ENCODE peak calls at places on chromosomes 3 and 15, in four cellular contexts. Q, U, I and L are unnamed samples.

GRCh38 chr15:59223736-59224135 is 17.1 kb downstream of the LDHAL6B start:
- DNase-seq in I (no peak), Q (no peak), U (no peak), L (no peak)

GRCh38 chr3:160869825-160870224 is 113.8 kb downstream of the PPM1L start:
- DNase-seq in U (peak; percentile 9), Q (no peak), I (peak; percentile 61), L (no peak)

GRCh38 chr3:32403663-32404062 is 12.0 kb downstream of the CMTM7 start:
- DNase-seq in I (no peak), U (no peak), Q (no peak), L (no peak)

GRCh38 chr3:53150247-53151085 is 10.5 kb upstream of the PRKCD start:
- DNase-seq in I (peak; percentile 88), Q (no peak), U (peak; percentile 31), L (no peak)

GRCh38 chr3:172288625-172289024 is 159.6 kb downstream of the GHSR start:
- DNase-seq in Q (no peak), U (no peak), I (no peak), L (no peak)

GRCh38 chr3:64097920-64098319 is 74.6 kb upstream of the PSMD6 start:
- DNase-seq in I (no peak), U (no peak), Q (no peak), L (no peak)

GRCh38 chr3:13648744-13649096 is 99.8 kb downstream of the FBLN2 start:
- DNase-seq in Q (no peak), U (no peak), I (no peak), L (no peak)

GRCh38 chr3:8020459-8020858 is 481.2 kb upstream of the LMCD1 start:
- DNase-seq in Q (no peak), I (no peak), U (no peak), L (no peak)

GRCh38 chr3:42547401-42547945 is 34.3 kb downstream of the SEC22C start:
- DNase-seq in I (peak; percentile 54), U (peak; percentile 67), Q (peak; percentile 78), L (no peak)

GRCh38 chr3:56862352-56863062 is 60.8 kb upstream of the ARHGEF3 start:
- DNase-seq in Q (no peak), U (peak; percentile 77), I (peak; percentile 35), L (peak; percentile 9)

GRCh38 chr3:197297020-197297419 is 1.4 kb downstream of the DLG1 start:
- DNase-seq in I (no peak), U (no peak), Q (no peak), L (no peak)

GRCh38 chr3:58640700-58641372 is 25.7 kb downstream of the FAM3D start:
- DNase-seq in Q (no peak), I (peak; percentile 80), U (peak; percentile 77), L (no peak)

GRCh38 chr15:68833734-68834334 is 13.1 kb upstream of the ANP32A start:
- DNase-seq in Q (no peak), I (no peak), U (no peak), L (no peak)

GRCh38 chr3:169215953-169216352 is 447.6 kb downstream of the MECOM start:
- DNase-seq in U (peak; percentile 44), Q (no peak), I (no peak), L (no peak)

GRCh38 chr3:169215461-169215860 is 448.1 kb downstream of the MECOM start:
- DNase-seq in I (no peak), U (no peak), Q (no peak), L (no peak)

DNA sequence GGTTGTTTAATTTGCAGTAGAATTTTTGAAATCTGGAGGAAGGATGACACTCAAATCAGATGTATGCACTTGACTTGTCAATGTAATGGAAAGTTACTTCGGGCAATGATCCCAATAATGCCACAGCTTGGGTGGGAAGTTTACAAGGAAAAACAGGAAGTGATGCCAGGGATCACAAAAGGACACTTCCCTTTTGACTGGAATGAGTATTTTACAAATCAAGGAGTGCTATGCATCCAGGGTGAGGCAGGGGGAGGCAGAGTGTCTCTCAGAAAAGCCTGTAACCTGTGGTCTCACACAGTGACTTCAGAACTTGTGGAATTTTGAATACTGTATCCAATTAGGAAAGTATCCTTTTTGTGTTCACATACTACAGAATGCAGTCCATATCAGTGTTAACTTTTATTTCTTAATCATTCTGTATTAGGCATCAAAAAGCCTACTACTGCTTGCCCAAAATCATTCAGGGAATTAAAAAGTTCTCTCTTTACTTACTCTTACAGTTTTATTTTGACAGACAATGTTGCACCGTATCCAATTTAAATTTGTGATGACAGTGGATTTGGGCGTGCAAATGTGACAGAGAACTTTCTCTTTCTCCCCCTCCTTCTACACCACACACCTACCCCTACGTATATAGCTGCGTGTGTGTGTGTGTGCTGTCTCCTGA is 445.1 kb downstream of the MECOM start:
- DNase-seq in U (peak; percentile 91), Q (peak; percentile 75), I (peak; percentile 9), L (no peak)
- TF ChIP-seq CTCF in U (peak; percentile 99), Q (peak; percentile 22), I (peak; percentile 36), L (no peak)

GRCh38 chr15:55990986-55991385 is 2.4 kb downstream of the NEDD4 start:
- DNase-seq in U (peak; percentile 14), Q (no peak), I (no peak), L (no peak)
- TF ChIP-seq CTCF in U (no peak), Q (no peak), I (no peak), L (no peak)

DNA sequence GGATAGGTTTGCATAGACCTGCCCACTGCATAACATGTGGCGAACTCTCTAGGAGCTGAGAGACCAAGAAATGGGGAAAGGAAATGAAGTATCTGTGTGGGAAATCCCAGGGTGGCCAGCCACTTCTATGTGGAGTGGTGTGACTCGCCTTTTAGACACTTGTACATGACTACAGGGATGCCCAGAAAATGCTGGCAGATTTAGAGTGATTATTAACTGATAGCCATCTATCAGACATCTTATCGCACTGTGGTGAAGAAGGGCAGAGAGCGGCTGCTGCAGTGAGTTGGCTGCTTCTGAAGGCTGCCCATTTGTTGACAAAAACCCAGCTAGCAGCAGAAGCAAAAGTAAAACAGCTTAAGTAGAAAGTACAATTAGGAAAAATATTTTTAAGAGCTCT is 18.1 kb upstream of the STAC start:
- DNase-seq in Q (no peak), U (no peak), I (peak; percentile 24), L (no peak)
- TF ChIP-seq CTCF in Q (no peak), U (no peak), I (no peak), L (no peak)

GRCh38 chr3:129023909-129024308 is 22.8 kb downstream of the EFCC1 start:
- DNase-seq in Q (no peak), U (peak; percentile 28), I (no peak), L (no peak)
- TF ChIP-seq CTCF in Q (no peak), U (peak; percentile 16), I (no peak), L (no peak)

GRCh38 chr3:9214185-9214584 is 35.3 kb downstream of the SRGAP3 start:
- DNase-seq in Q (no peak), I (peak; percentile 26), U (no peak), L (no peak)
- TF ChIP-seq CTCF in Q (no peak), I (no peak), U (no peak), L (no peak)

GRCh38 chr3:51718547-51719412 is 11.9 kb downstream of the GRM2 start:
- DNase-seq in Q (no peak), I (peak; percentile 58), U (peak; percentile 55), L (no peak)
- TF ChIP-seq CTCF in Q (peak; percentile 21), I (peak; percentile 73), U (peak; percentile 73), L (no peak)

GRCh38 chr3:33438284-33438668 is 1.9 kb downstream of the UBP1 start:
- DNase-seq in I (no peak), Q (no peak), U (peak; percentile 40), L (no peak)

GRCh38 chr3:33440578-33441321 is 545 bp upstream of the UBP1 start:
- DNase-seq in Q (peak; percentile 99), U (peak; percentile 100), I (peak; percentile 100), L (peak; percentile 100)

GRCh38 chr3:33438871-33439270 is 1.3 kb downstream of the UBP1 start:
- DNase-seq in U (no peak), I (no peak), Q (no peak), L (no peak)

GRCh38 chr3:33440328-33440577 is at the start of gene UBP1:
- DNase-seq in Q (no peak), I (no peak), U (no peak), L (no peak)

DNA sequence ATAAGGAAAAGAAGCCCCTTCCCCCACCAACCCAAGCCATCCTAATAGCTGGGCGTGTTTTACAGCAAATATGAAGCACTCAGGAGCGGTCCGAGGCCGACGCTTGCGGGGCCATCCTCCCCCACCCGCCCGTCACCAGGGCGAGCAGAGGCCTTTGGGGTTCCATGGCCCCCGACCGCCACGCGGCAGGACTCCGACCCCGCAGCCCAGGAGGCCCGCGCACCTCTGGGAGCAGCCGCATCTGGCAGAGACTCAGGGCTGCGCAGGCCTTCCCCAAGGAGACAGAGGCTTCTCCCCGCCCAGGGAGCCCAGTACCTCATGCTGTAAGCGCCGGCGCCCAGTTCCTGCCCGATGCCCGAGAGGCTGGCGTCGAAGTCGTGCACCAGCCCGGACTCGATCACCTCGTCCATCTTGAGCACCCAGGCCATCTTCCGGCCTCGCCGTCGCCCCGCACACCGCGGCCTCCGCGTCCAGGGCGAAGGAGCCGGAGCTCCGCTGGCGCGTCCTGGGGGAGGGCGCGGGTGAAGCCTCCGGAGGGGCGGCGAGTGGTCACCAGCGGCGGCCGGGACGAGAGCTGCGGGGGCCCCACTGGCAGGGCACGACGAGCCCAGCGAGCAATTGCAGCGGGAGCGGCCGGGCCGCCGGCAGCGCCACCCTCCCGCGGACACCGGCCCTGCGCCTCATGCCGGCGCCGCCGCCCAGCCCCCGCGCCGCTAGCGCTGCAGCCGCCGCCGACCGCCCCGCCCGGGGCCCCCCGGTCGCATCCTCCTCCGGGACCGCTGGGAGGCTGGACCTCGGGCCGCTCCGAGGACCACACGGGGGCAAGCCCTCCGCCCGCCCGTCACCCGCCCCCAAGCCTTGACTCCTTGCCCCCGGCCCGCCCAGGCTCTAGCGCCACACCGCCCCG is 531 bp downstream of the UBP1 start:
- DNase-seq in U (peak; percentile 39), Q (peak; percentile 70), I (peak; percentile 68), L (peak; percentile 83)
- TF ChIP-seq CTCF in U (no peak), Q (no peak), I (peak; percentile 54), L (no peak)